ENCODE peak calls at places on chromosomes 3 and 15, in nine cellular contexts. H, C, S, T, K, A, Q, G and V are unnamed samples.

GRCh38 chr3:129577925-129578742 is 28.3 kb downstream of the PLXND1 start:
- DNase-seq in H (no peak), C (no peak), S (peak), T (no peak), K (no peak), A (no peak), Q (no peak), G (no peak), V (no peak)

GRCh38 chr3:114899186-114899931 is 247.7 kb downstream of the ZBTB20 start:
- DNase-seq in H (no peak), C (no peak), S (no peak), T (no peak), K (no peak), A (peak), Q (no peak), G (no peak), V (no peak)

GRCh38 chr3:14441240-14441919 is 39.0 kb downstream of the SLC6A6 start:
- DNase-seq in H (no peak), C (no peak), S (no peak), T (no peak), K (no peak), A (no peak), Q (no peak), G (no peak), V (no peak)

GRCh38 chr3:87771338-87772059 is 287.3 kb downstream of the CGGBP1 start:
- DNase-seq in H (peak), C (no peak), S (peak), T (peak), K (no peak), A (no peak), Q (no peak), G (no peak), V (no peak)

GRCh38 chr3:135871311-135871710 is 94.2 kb upstream of the PPP2R3A start:
- DNase-seq in H (no peak), C (no peak), S (no peak), T (no peak), K (no peak), A (no peak), Q (no peak), G (no peak), V (no peak)

GRCh38 chr15:56471440-56472069 is 6.6 kb upstream of the MNS1 start:
- DNase-seq in H (no peak), C (no peak), S (no peak), T (no peak), K (no peak), A (no peak), Q (no peak), G (no peak), V (no peak)

GRCh38 chr3:123880998-123881561 is 3.1 kb downstream of the MYLK start:
- DNase-seq in H (no peak), C (no peak), S (no peak), T (peak), K (peak), A (peak), Q (no peak), G (peak), V (no peak)

GRCh38 chr15:65421360-65422215 is 1.2 kb downstream of the IGDCC4 start:
- DNase-seq in H (peak), C (no peak), S (peak), T (peak), K (no peak), A (peak), Q (peak), G (peak), V (peak)

GRCh38 chr3:4908066-4908768 is 71.0 kb upstream of the BHLHE40 start:
- DNase-seq in H (no peak), C (no peak), S (no peak), T (no peak), K (no peak), A (no peak), Q (no peak), G (no peak), V (no peak)

GRCh38 chr3:143482106-143483088 is 362.8 kb downstream of the CHST2 start:
- DNase-seq in H (no peak), C (no peak), S (no peak), T (no peak), K (no peak), A (no peak), Q (no peak), G (no peak), V (no peak)

GRCh38 chr15:70488941-70489848 is 274.2 kb downstream of the UACA start:
- DNase-seq in H (no peak), C (no peak), S (no peak), T (no peak), K (no peak), A (no peak), Q (no peak), G (no peak), V (peak)

GRCh38 chr3:58434990-58435389 is 1.4 kb upstream of the PDHB start:
- DNase-seq in H (no peak), C (no peak), S (no peak), T (peak), K (no peak), A (no peak), Q (no peak), G (peak), V (no peak)

GRCh38 chr3:139113231-139113749 is 68.6 kb upstream of the PRR23C start:
- DNase-seq in H (peak), C (no peak), S (no peak), T (no peak), K (peak), A (no peak), Q (no peak), G (no peak), V (peak)

GRCh38 chr15:60396100-60396499 is 1.7 kb downstream of the ANXA2 start:
- DNase-seq in H (no peak), C (no peak), S (no peak), T (peak), K (no peak), A (no peak), Q (no peak), G (no peak), V (no peak)

GRCh38 chr15:59399465-59400102 is 26.9 kb upstream of the MYO1E start:
- DNase-seq in H (no peak), C (no peak), S (no peak), T (no peak), K (no peak), A (no peak), Q (no peak), G (no peak), V (no peak)

GRCh38 chr3:144557515-144557914 is 585.9 kb downstream of the DIPK2A start:
- DNase-seq in H (no peak), C (no peak), S (no peak), T (no peak), K (no peak), A (no peak), Q (no peak), G (no peak), V (no peak)